ENCODE peak calls at places on chromosomes 5 and 9, in four cellular contexts. I is cardiac muscle cell, G is GM18507, B is RPMI8226. R is an unnamed sample.

GRCh38 chr5:33423018-33423630 is 17.6 kb upstream of the TARS1 start:
- DNase-seq in G (no peak), I (peak), B (no peak), R (no peak)

GRCh38 chr9:95085036-95085770 is 232.3 kb downstream of the FANCC start:
- DNase-seq in G (no peak), B (no peak), I (no peak), R (no peak)

GRCh38 chr5:147751-148150 is 43.5 kb upstream of the LRRC14B start:
- DNase-seq in G (no peak), B (no peak), I (no peak), R (no peak)

GRCh38 chr9:136393531-136393930 is 6.4 kb downstream of the SNAPC4 start:
- DNase-seq in B (no peak), G (no peak), I (no peak), R (no peak)

GRCh38 chr5:21154526-21154925 is 1166.5 kb upstream of the CDH18 start:
- DNase-seq in G (no peak), I (no peak), B (no peak), R (no peak)

GRCh38 chr5:115616492-115616891 is 9.3 kb downstream of the TMED7 start:
- DNase-seq in B (no peak), I (no peak), G (no peak), R (no peak)

GRCh38 chr9:95415158-95415557 is 97.6 kb upstream of the FANCC start:
- DNase-seq in I (no peak), B (no peak), G (no peak), R (no peak)

GRCh38 chr9:81479573-81479972 is 209.8 kb downstream of the TLE1 start:
- DNase-seq in I (no peak), B (no peak), G (no peak), R (no peak)

GRCh38 chr5:73061593-73061992 is 58.8 kb upstream of the TMEM171 start:
- DNase-seq in I (no peak), B (no peak), G (no peak), R (no peak)

GRCh38 chr5:16500024-16500423 is 34.4 kb upstream of the ZNF622 start:
- DNase-seq in I (no peak), G (no peak), B (no peak), R (no peak)

GRCh38 chr9:81694541-81694940 is 5.2 kb upstream of the TLE1 start:
- DNase-seq in B (no peak), G (no peak), I (no peak), R (no peak)

GRCh38 chr5:59246470-59247250 is 646.9 kb downstream of the PDE4D start:
- DNase-seq in G (no peak), I (peak), B (no peak), R (no peak)

GRCh38 chr5:172078726-172079345 is 72.4 kb upstream of the FBXW11 start:
- DNase-seq in G (no peak), B (no peak), I (peak), R (peak)

GRCh38 chr9:135244751-135245221 is 157.3 kb downstream of the OLFM1 start:
- DNase-seq in I (no peak), G (no peak), B (peak), R (peak)

GRCh38 chr5:111746791-111747190 is 10.2 kb downstream of the NREP start:
- DNase-seq in B (no peak), I (no peak), G (no peak), R (no peak)

GRCh38 chr9:127899200-127899943 is at the start of gene ST6GALNAC6:
- DNase-seq in B (peak), I (peak), G (peak), R (peak)

GRCh38 chr9:111572945-111573604 is 26.4 kb downstream of the PTGR1 start:
- DNase-seq in B (no peak), G (no peak), I (peak), R (no peak)

GRCh38 chr5:90934738-90935137 is 376.1 kb downstream of the ADGRV1 start:
- DNase-seq in G (no peak), B (no peak), I (no peak), R (no peak)

GRCh38 chr5:73853091-73853490 is 227.1 kb downstream of the ARHGEF28 start:
- DNase-seq in G (no peak), B (no peak), I (no peak), R (no peak)

GRCh38 chr9:33297455-33297854 is 7.1 kb downstream of the NFX1 start:
- DNase-seq in I (no peak), B (peak), G (peak), R (no peak)